ENCODE peak calls at places on chromosomes 5 and 9, in four cellular contexts. One of them, this sample, is unnamed.

GRCh38 chr5:72066658-72067057 is 40.6 kb upstream of the MAP1B start:
- DNase-seq in AG10803: peak; percentile 94
- DNase-seq in WTC11: no peak
- DNase-seq in activated CD4-positive, alpha-beta T cell treated with anti-CD3 and anti-CD28 coated beads, Interleukin-2, amount 50 U/mL, for 1 hour: no peak
- DNase-seq in this sample: no peak

GRCh38 chr5:1654786-1655495 is 131.2 kb upstream of the LPCAT1 start:
- DNase-seq in AG10803: no peak
- DNase-seq in WTC11: no peak
- DNase-seq in activated CD4-positive, alpha-beta T cell treated with anti-CD3 and anti-CD28 coated beads, Interleukin-2, amount 50 U/mL, for 1 hour: no peak
- DNase-seq in this sample: peak; percentile 41

GRCh38 chr9:96604005-96604320 is 15.7 kb downstream of the CDC14B start:
- DNase-seq in AG10803: peak; percentile 86
- DNase-seq in WTC11: no peak
- DNase-seq in activated CD4-positive, alpha-beta T cell treated with anti-CD3 and anti-CD28 coated beads, Interleukin-2, amount 50 U/mL, for 1 hour: no peak
- DNase-seq in this sample: no peak

GRCh38 chr5:14671414-14671813 is 6.9 kb downstream of the OTULIN start:
- DNase-seq in AG10803: no peak
- DNase-seq in WTC11: no peak
- DNase-seq in activated CD4-positive, alpha-beta T cell treated with anti-CD3 and anti-CD28 coated beads, Interleukin-2, amount 50 U/mL, for 1 hour: no peak
- DNase-seq in this sample: no peak

GRCh38 chr5:171840066-171840465 is 54.4 kb downstream of the SMIM23 start:
- DNase-seq in AG10803: no peak
- DNase-seq in WTC11: no peak
- DNase-seq in activated CD4-positive, alpha-beta T cell treated with anti-CD3 and anti-CD28 coated beads, Interleukin-2, amount 50 U/mL, for 1 hour: no peak
- DNase-seq in this sample: no peak

GRCh38 chr5:4058899-4059298 is 463.3 kb downstream of the IRX1 start:
- DNase-seq in AG10803: no peak
- DNase-seq in WTC11: no peak
- DNase-seq in activated CD4-positive, alpha-beta T cell treated with anti-CD3 and anti-CD28 coated beads, Interleukin-2, amount 50 U/mL, for 1 hour: no peak
- DNase-seq in this sample: no peak

GRCh38 chr9:129838707-129839259 is 3.5 kb downstream of the USP20 start:
- DNase-seq in AG10803: peak; percentile 79
- DNase-seq in WTC11: no peak
- DNase-seq in activated CD4-positive, alpha-beta T cell treated with anti-CD3 and anti-CD28 coated beads, Interleukin-2, amount 50 U/mL, for 1 hour: no peak
- DNase-seq in this sample: no peak

GRCh38 chr5:39195198-39195826 is 24.1 kb downstream of the FYB1 start:
- DNase-seq in AG10803: no peak
- DNase-seq in WTC11: no peak
- DNase-seq in activated CD4-positive, alpha-beta T cell treated with anti-CD3 and anti-CD28 coated beads, Interleukin-2, amount 50 U/mL, for 1 hour: no peak
- DNase-seq in this sample: no peak

GRCh38 chr9:30964332-30964731 is 1420.1 kb upstream of the ACO1 start:
- DNase-seq in AG10803: no peak
- DNase-seq in WTC11: no peak
- DNase-seq in activated CD4-positive, alpha-beta T cell treated with anti-CD3 and anti-CD28 coated beads, Interleukin-2, amount 50 U/mL, for 1 hour: no peak
- DNase-seq in this sample: no peak

GRCh38 chr9:73176450-73176875 is 24.8 kb downstream of the ANXA1 start:
- DNase-seq in AG10803: peak; percentile 74
- DNase-seq in WTC11: no peak
- DNase-seq in activated CD4-positive, alpha-beta T cell treated with anti-CD3 and anti-CD28 coated beads, Interleukin-2, amount 50 U/mL, for 1 hour: no peak
- DNase-seq in this sample: no peak

This sample was measured in H1.